ENCODE peak calls at places on chromosomes 13 and 19, in four cellular contexts. C, Q, F and A are unnamed samples.
A peak's percentile ranks its signal among the peaks of the same experiment; 100 is the strongest.

GRCh38 chr13:50358221-50358620 is 343.0 kb downstream of the KCNRG start:
- DNase-seq in C (peak; percentile 8), Q (no peak), F (no peak), A (no peak)

GRCh38 chr19:58586131-58586765 is 13.1 kb upstream of the MZF1 start:
- DNase-seq in C (no peak), Q (no peak), F (no peak), A (no peak)

GRCh38 chr13:102312841-102313240 is 89.0 kb downstream of the FGF14 start:
- DNase-seq in C (no peak), Q (no peak), F (no peak), A (no peak)

GRCh38 chr13:41354416-41354815 is 43.3 kb downstream of the NAA16 start:
- DNase-seq in C (no peak), Q (no peak), F (no peak), A (no peak)

GRCh38 chr13:91346848-91347211 is 657 bp upstream of the MIR17HG start:
- DNase-seq in C (peak; percentile 21), Q (no peak), F (peak; percentile 34), A (no peak)

GRCh38 chr19:5113101-5113557 is 144.2 kb downstream of the KDM4B start:
- DNase-seq in C (no peak), Q (no peak), F (no peak), A (no peak)

GRCh38 chr19:16519230-16519687 is 23.0 kb downstream of the CHERP start:
- DNase-seq in C (peak; percentile 44), Q (no peak), F (no peak), A (no peak)

GRCh38 chr19:45264781-45265317 is 13.8 kb downstream of the MARK4 start:
- DNase-seq in C (no peak), Q (no peak), F (no peak), A (no peak)

GRCh38 chr13:110440946-110441731 is 120.4 kb downstream of the RAB20 start:
- DNase-seq in C (no peak), Q (no peak), F (no peak), A (no peak)

GRCh38 chr13:44263920-44264610 is 109.6 kb upstream of the SERP2 start:
- DNase-seq in C (no peak), Q (no peak), F (no peak), A (no peak)

GRCh38 chr19:17560205-17560595 is 4.8 kb downstream of the COLGALT1 start:
- DNase-seq in C (no peak), Q (no peak), F (no peak), A (no peak)

GRCh38 chr19:32890841-32891240 is 21.3 kb upstream of the SLC7A9 start:
- DNase-seq in C (no peak), Q (no peak), F (no peak), A (no peak)

GRCh38 chr19:17739121-17739875 is 12.0 kb upstream of the FCHO1 start:
- DNase-seq in C (peak; percentile 22), Q (no peak), F (peak; percentile 52), A (no peak)

GRCh38 chr19:56170261-56170660 is 5.5 kb upstream of the GALP start:
- DNase-seq in C (no peak), Q (no peak), F (no peak), A (no peak)

GRCh38 chr13:109941951-109942350 is 155.6 kb upstream of the IRS2 start:
- DNase-seq in C (no peak), Q (no peak), F (no peak), A (no peak)

GRCh38 chr13:40220299-40220935 is 446.0 kb downstream of the FOXO1 start:
- DNase-seq in C (no peak), Q (no peak), F (no peak), A (no peak)

GRCh38 chr19:12996542-12997094 is 1.3 kb downstream of the NFIX start:
- DNase-seq in C (peak; percentile 52), Q (no peak), F (peak; percentile 75), A (peak; percentile 27)

GRCh38 chr13:83452292-83452950 is 429.9 kb downstream of the SLITRK1 start:
- DNase-seq in C (no peak), Q (no peak), F (no peak), A (no peak)

GRCh38 chr13:20411638-20412342 is 113.9 kb downstream of the CRYL1 start:
- DNase-seq in C (no peak), Q (no peak), F (no peak), A (no peak)

GRCh38 chr19:32971715-32972540 is at the start of the genes CEP89 and FAAP24:
- DNase-seq in C (peak; percentile 97), Q (peak; percentile 95), F (peak; percentile 99), A (peak; percentile 92)

GRCh38 chr13:39597828-39598227 is 5.2 kb downstream of the LHFPL6 start:
- DNase-seq in C (no peak), Q (no peak), F (no peak), A (no peak)

GRCh38 chr13:73449258-73449657 is 390.5 kb downstream of the KLF5 start:
- DNase-seq in C (no peak), Q (no peak), F (no peak), A (no peak)

GRCh38 chr13:73451120-73452029 is 392.6 kb downstream of the KLF5 start:
- DNase-seq in C (no peak), Q (no peak), F (no peak), A (no peak)

GRCh38 chr13:73450583-73450982 is 391.8 kb downstream of the KLF5 start:
- DNase-seq in C (no peak), Q (no peak), F (no peak), A (no peak)
- H3K27ac ChIP-seq in C (no peak overlapping the region), Q (no peak overlapping the region), F (no peak overlapping the region), A (no peak overlapping the region)

GRCh38 chr19:35040826-35041547 is 534 bp upstream of the HPN start:
- DNase-seq in C (no peak), Q (peak; percentile 38), F (peak; percentile 93), A (peak; percentile 35)
- H3K27ac ChIP-seq in C (no peak overlapping the region), Q (no peak overlapping the region), F (peak overlapping the region; percentile 80), A (no peak overlapping the region)

DNA sequence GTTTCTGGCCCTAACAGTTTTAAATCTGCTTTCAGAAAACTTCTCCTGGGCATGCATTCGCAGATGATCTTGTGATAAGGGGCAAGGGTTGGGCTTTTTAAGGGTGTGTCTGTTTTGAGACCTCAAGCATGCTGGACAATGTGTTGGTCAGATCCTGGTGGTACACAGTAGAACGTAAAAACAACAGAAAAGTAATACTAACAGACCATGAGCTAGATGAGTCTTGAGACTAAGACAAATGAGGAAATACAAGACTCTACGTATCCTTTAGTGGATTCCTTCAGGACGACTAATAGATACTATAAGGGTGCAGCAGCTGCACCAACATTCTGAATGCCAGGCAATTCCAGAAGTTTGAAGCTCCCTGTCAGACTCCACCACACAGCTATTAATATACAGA is 237.6 kb downstream of the DNAJC15 start:
- DNase-seq in C (no peak), Q (no peak), F (no peak), A (no peak)
- H3K27ac ChIP-seq in C (no peak overlapping the region), Q (no peak overlapping the region), F (no peak overlapping the region), A (no peak overlapping the region)

GRCh38 chr13:31209172-31209818 is 9.5 kb downstream of the B3GLCT start:
- DNase-seq in C (peak; percentile 83), Q (no peak), F (peak; percentile 43), A (no peak)
- H3K27ac ChIP-seq in C (peak overlapping the region; percentile 83), Q (no peak overlapping the region), F (no peak overlapping the region), A (peak overlapping the region; percentile 83)

GRCh38 chr19:51573331-51573730 is 2.2 kb downstream of the ZNF175 start:
- DNase-seq in C (no peak), Q (no peak), F (no peak), A (no peak)

GRCh38 chr19:51572908-51573307 is 1.8 kb downstream of the ZNF175 start:
- DNase-seq in C (no peak), Q (no peak), F (no peak), A (no peak)

GRCh38 chr19:51572415-51572814 is 1.3 kb downstream of the ZNF175 start:
- DNase-seq in C (no peak), Q (no peak), F (no peak), A (no peak)

GRCh38 chr19:51571599-51571998 is 516 bp downstream of the ZNF175 start:
- DNase-seq in C (peak; percentile 20), Q (no peak), F (no peak), A (no peak)

GRCh38 chr19:51570962-51571575 is at the start of gene ZNF175:
- DNase-seq in C (peak; percentile 75), Q (peak; percentile 73), F (peak; percentile 98), A (peak; percentile 94)
- H3K27ac ChIP-seq in C (peak within 1 kb of the TSS; percentile 58), Q (peak within 1 kb of the TSS; percentile 42), F (no peak within 1 kb of the TSS), A (no peak within 1 kb of the TSS)

DNA sequence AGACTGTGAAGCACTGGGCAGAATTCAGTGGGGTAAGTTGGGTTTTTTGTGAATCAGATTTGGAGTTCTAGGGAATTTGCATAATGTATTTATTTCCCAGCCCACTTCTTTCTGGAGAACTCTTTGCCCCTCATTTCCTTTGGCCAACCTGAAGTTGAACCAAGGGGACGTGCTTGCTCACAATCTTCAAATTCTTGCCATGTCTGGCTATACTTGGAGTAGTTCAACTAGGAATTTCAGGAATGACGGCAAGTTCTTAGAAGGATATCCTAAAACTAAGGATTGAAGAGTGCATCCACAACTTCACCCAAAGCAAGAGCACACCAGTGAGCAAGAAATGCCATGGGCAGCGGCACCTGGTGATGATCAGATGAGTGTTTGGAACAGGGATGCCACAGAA is 88.5 kb downstream of the TEX26 start:
- DNase-seq in C (no peak), Q (no peak), F (no peak), A (no peak)
- H3K27ac ChIP-seq in C (no peak overlapping the region), Q (no peak overlapping the region), F (no peak overlapping the region), A (no peak overlapping the region)

GRCh38 chr13:36920612-36921185 is 661 bp upstream of the SMAD9 start:
- DNase-seq in C (no peak), Q (no peak), F (peak; percentile 38), A (no peak)

GRCh38 chr13:36919833-36920611 is at the start of gene SMAD9:
- DNase-seq in C (peak; percentile 91), Q (peak; percentile 52), F (peak; percentile 78), A (peak; percentile 69)

GRCh38 chr13:36921902-36922301 is 1.9 kb upstream of the SMAD9 start:
- DNase-seq in C (no peak), Q (no peak), F (no peak), A (no peak)

GRCh38 chr13:36918246-36919060 is 1.6 kb downstream of the SMAD9 start:
- DNase-seq in C (peak; percentile 25), Q (no peak), F (peak; percentile 15), A (no peak)

DNA sequence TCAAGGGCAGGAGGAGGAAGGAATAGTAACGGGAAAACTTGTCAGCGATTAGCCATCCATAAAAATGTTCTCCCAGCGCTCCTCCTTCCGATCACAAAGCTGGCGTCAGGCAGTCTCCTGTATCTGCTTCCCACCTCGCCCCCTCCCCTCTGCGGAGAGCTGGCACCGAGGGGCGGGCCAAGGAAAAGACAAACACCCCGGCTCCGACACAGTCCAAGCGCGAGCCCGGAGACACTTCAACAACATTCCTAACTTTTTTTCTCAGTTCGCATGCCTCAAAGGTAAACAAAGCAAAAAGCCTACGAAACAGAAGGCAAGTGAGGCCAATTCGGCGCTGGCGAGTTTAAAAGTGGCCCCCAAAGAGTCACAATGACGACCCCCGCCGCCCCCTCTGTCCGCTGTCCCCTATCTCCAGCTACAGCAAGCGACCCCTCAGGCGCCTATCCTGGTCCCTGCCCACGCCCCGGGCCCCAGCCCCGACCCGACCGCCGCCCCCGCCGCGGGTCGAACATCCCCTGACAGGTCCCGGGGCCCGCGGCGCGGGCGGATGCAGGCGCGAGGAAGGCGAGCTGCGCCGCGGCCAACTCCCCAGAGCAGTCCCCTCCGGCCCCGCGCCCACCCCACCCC is 719 bp downstream of the SMAD9 start:
- DNase-seq in C (peak; percentile 75), Q (peak; percentile 5), F (peak; percentile 76), A (peak; percentile 49)
- H3K27ac ChIP-seq in C (peak overlapping the region; percentile 96), Q (peak overlapping the region; percentile 76), F (no peak overlapping the region), A (peak overlapping the region; percentile 17)